ENCODE peak calls at places on chromosomes 7 and 10, in four cellular contexts. K is OCI-LY7, A is uterus, Z is Caco-2. J is an unnamed sample. For H3K36me3, the result is how much of the 10 kb centered on the place peaks cover.

GRCh38 chr10:48358838-48359237 is 52.4 kb downstream of the MAPK8 start:
- DNase-seq in K (no peak), A (no peak), Z (no peak), J (no peak)

GRCh38 chr7:151083071-151083823 is at the start of gene TMUB1:
- DNase-seq in K (peak), A (peak), Z (peak), J (no peak)

GRCh38 chr10:122473116-122473515 is 11.8 kb downstream of the HTRA1 start:
- DNase-seq in K (no peak), A (no peak), Z (no peak), J (no peak)

GRCh38 chr10:51733061-51733460 is 33.7 kb upstream of the CSTF2T start:
- DNase-seq in K (no peak), A (no peak), Z (no peak), J (no peak)

GRCh38 chr7:131606346-131607290 is 50.2 kb upstream of the PODXL start:
- DNase-seq in K (no peak), A (peak), Z (peak), J (peak)

GRCh38 chr10:58266826-58267712 is 625 bp downstream of the IPMK start:
- DNase-seq in K (peak), A (peak), Z (peak), J (peak)

GRCh38 chr10:128147064-128147463 is 20.8 kb upstream of the MKI67 start:
- DNase-seq in K (peak), A (no peak), Z (no peak), J (peak)

GRCh38 chr10:122213766-122214165 is 57.3 kb upstream of the BTBD16 start:
- DNase-seq in K (no peak), A (no peak), Z (no peak), J (no peak)

GRCh38 chr7:1674161-1675035 is 4.3 kb downstream of the ELFN1 start:
- DNase-seq in K (no peak), A (peak), Z (peak), J (no peak)

GRCh38 chr7:23357190-23358093 is 58.3 kb downstream of the MALSU1 start:
- DNase-seq in K (peak), A (no peak), Z (no peak), J (peak)

GRCh38 chr7:67602246-67602645 is 605.6 kb downstream of the TYW1 start:
- DNase-seq in K (no peak), A (no peak), Z (no peak), J (no peak)

GRCh38 chr7:27686315-27686714 is 23.6 kb upstream of the HIBADH start:
- DNase-seq in K (no peak), A (no peak), Z (no peak), J (no peak)

GRCh38 chr10:24722131-24722675 is 1.5 kb downstream of the ARHGAP21 start:
- DNase-seq in K (no peak), A (no peak), Z (no peak), J (no peak)

GRCh38 chr7:105982388-105982787 is 19.3 kb downstream of the CDHR3 start:
- DNase-seq in K (no peak), A (no peak), Z (no peak), J (no peak)

GRCh38 chr7:117229350-117229749 is 93.5 kb downstream of the WNT2 start:
- DNase-seq in K (no peak), A (no peak), Z (no peak), J (no peak)

GRCh38 chr10:109934958-109935793 is 11.9 kb upstream of the XPNPEP1 start:
- DNase-seq in K (no peak), A (no peak), Z (no peak), J (peak)

GRCh38 chr7:144391014-144391413 is 12.5 kb downstream of the NOBOX start:
- DNase-seq in K (no peak), A (no peak), Z (no peak), J (no peak)

GRCh38 chr10:87760195-87760905 is 57.7 kb downstream of the ATAD1 start:
- DNase-seq in K (no peak), A (no peak), Z (no peak), J (no peak)

GRCh38 chr10:10667466-10667865 is 350.2 kb upstream of the CELF2 start:
- DNase-seq in K (no peak), A (no peak), Z (no peak), J (no peak)

GRCh38 chr10:78212134-78212785 is 178.6 kb downstream of the RPS24 start:
- DNase-seq in K (no peak), A (peak), Z (no peak), J (no peak)

GRCh38 chr7:4700577-4701235 is 18.6 kb downstream of the FOXK1 start:
- DNase-seq in K (no peak), A (peak), Z (no peak), J (peak)

GRCh38 chr10:125214283-125214570 is 53.9 kb upstream of the CTBP2 start:
- DNase-seq in K (no peak), A (no peak), Z (no peak), J (no peak)

GRCh38 chr7:43077732-43078391 is 34.6 kb upstream of the HECW1 start:
- DNase-seq in K (no peak), A (no peak), Z (peak), J (peak)

GRCh38 chr10:112295853-112296830 is 12.9 kb downstream of the TECTB start:
- DNase-seq in K (no peak), A (no peak), Z (no peak), J (no peak)

GRCh38 chr7:35424869-35425495 is 171.1 kb upstream of the TBX20 start:
- DNase-seq in K (peak), A (no peak), Z (peak), J (peak)

GRCh38 chr7:114622189-114622588 is 207.6 kb downstream of the FOXP2 start:
- DNase-seq in K (no peak), A (no peak), Z (no peak), J (no peak)

GRCh38 chr10:42593284-42593683 is 45.1 kb downstream of the ZNF33B start:
- DNase-seq in K (no peak), A (no peak), Z (no peak), J (no peak)

DNA sequence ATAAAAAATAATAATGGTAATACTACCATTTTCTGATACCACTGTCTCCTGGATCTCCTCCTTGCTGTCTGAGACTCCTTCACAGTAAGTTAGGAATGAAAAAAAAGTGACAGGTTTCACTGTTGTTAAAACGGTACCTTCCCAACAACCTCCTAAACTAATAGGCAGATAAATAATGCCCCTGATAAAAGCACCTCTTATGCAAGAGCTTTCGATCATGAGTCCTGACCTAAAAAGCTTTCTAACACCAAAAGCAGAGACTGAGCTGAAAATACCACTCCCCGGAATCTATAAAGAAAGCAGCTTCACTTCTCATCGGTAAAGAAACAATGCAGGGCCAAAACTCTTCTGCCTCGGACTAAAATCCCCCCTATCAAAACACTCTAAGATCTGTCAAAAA is 14.5 kb downstream of the PARD3 start:
- DNase-seq in K (no peak), A (no peak), Z (no peak), J (no peak)
- H3K4me3 ChIP-seq in K (no peak), A (peak), Z (no peak), J (no peak)

DNA sequence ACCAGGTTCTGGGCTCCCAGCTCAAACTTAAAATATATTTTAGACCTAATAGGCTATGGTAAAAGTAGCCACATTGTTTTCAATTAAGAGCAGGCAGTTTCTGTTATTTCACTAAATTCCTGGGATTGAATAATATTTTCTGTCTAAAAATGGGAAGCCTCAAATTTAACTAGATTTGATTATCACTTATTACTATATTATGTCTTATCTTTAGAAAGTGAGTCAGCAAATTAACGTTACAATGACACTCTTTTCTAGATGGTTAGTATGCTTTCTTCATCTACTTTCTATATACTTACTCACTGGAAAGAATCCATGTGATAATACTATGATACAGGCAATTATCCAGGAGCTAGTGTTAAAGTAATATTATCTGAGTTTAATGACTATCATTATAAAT is 27.5 kb downstream of the KIF5B start:
- DNase-seq in K (no peak), A (no peak), Z (no peak), J (no peak)
- H3K36me3 ChIP-seq in K (half or more), A (under half), Z (under half), J (under half)

GRCh38 chr10:75460059-75460458 is 28.6 kb downstream of the LRMDA start:
- DNase-seq in K (no peak), A (no peak), Z (no peak), J (no peak)
- H3K4me3 ChIP-seq in K (no peak), A (no peak), Z (no peak), J (no peak)

DNA sequence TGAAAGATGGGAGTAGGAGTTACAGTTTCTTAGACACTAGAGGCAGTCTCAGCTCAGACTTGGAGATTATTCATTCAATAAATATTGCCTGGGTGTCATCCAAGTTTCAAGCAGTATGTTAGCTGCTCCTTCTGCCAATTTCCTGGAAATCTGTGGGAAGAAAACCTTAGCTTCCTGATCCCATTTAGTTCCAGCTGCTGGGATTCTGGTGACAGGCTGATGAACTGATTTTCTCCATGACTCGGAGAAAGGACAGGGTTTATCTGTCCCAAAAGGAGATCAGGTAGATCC is 95.8 kb downstream of the CLEC2L start:
- DNase-seq in K (no peak), A (no peak), Z (no peak), J (peak)
- H3K36me3 ChIP-seq in K (under half), A (under half), Z (under half), J (under half)

DNA sequence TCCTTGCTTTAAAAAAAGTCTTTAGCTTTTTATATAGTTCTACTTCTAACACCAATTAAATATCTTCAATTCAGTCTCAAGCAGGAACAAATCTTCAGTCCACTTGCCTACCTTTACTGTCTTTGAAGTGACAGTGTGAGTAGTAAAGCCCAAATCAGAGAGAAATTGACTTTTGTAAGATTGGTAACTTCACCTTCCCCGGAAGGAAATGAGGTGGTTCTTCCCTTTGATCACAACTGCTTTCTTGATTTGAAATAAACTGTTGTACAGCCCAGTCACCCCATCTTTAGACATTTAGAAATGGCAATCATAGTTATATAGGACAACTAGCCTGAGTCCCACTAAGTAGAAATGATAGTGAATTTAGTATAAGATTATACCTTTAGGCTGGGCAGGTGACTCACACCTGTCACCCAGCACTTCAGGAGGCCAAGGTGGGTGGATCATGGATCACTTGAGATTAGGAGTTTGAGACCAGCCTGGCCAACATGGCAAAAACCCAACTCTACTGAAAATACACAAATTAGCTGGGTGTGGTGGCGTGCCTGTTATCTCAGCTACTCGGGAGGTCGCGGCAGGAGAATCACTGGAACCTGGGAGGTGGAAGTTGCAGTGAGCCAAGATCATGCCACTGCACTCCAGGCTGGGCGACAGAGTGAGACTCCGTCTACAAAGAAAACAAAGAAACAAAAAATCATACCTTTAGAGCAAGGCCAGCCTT is 4.7 kb downstream of the FAS start:
- DNase-seq in K (no peak), A (no peak), Z (no peak), J (peak)
- H3K4me3 ChIP-seq in K (peak), A (peak), Z (no peak), J (no peak)

GRCh38 chr7:6027806-6028365 is 3.3 kb upstream of the ANKRD61 start:
- DNase-seq in K (no peak), A (no peak), Z (no peak), J (no peak)
- H3K36me3 ChIP-seq in K (half or more), A (under half), Z (under half), J (under half)